ENCODE peak calls at places on chromosomes 7 and 10, in six cellular contexts. Q is OCI-M1; C is stimulated activated CD4-positive, alpha-beta T cell treated with anti-CD3 and anti-CD28 coated beads, Interleukin-2, amount 100 ng/mL, for 48 hours; Z is NCI-H1092; A is HuH-7; G is HEK293T. L is an unnamed sample.

GRCh38 chr10:79322616-79323566 is 24.4 kb upstream of the PPIF start:
- DNase-seq in Q (peak; percentile 88), C (peak; percentile 63), Z (no peak), A (no peak), G (no peak), L (no peak)

GRCh38 chr10:96230527-96230926 is 40.8 kb downstream of the BLNK start:
- DNase-seq in Q (no peak), C (no peak), Z (no peak), A (no peak), G (no peak), L (no peak)

GRCh38 chr7:44076101-44076895 is 6.0 kb downstream of the POLM start:
- DNase-seq in Q (no peak), C (no peak), Z (no peak), A (no peak), G (no peak), L (no peak)

GRCh38 chr10:99536400-99537254 is 3.9 kb downstream of the NKX2-3 start:
- DNase-seq in Q (no peak), C (no peak), Z (no peak), A (no peak), G (no peak), L (no peak)

GRCh38 chr7:10474048-10474447 is 499.6 kb upstream of the PHF14 start:
- DNase-seq in Q (no peak), C (no peak), Z (no peak), A (no peak), G (no peak), L (no peak)

GRCh38 chr7:31860925-31861324 is 173.9 kb downstream of the PPP1R17 start:
- DNase-seq in Q (no peak), C (no peak), Z (no peak), A (no peak), G (no peak), L (no peak)

GRCh38 chr10:30828680-30829079 is 199.1 kb upstream of the LYZL2 start:
- DNase-seq in Q (peak; percentile 63), C (no peak), Z (no peak), A (no peak), G (no peak), L (no peak)

GRCh38 chr7:150514748-150515222 is at the start of gene GIMAP7:
- DNase-seq in Q (no peak), C (no peak), Z (no peak), A (no peak), G (no peak), L (no peak)

GRCh38 chr10:125084191-125085186 is 75.9 kb downstream of the CTBP2 start:
- DNase-seq in Q (no peak), C (no peak), Z (peak; percentile 71), A (no peak), G (peak; percentile 48), L (no peak)

GRCh38 chr10:8079126-8079525 is 24.6 kb downstream of the GATA3 start:
- DNase-seq in Q (no peak), C (no peak), Z (no peak), A (no peak), G (no peak), L (no peak)

GRCh38 chr10:126384269-126384873 is 3.9 kb downstream of the ADAM12 start:
- DNase-seq in Q (no peak), C (no peak), Z (no peak), A (no peak), G (no peak), L (no peak)

GRCh38 chr10:110512461-110513187 is 14.9 kb downstream of the DUSP5 start:
- DNase-seq in Q (peak; percentile 64), C (peak; percentile 52), Z (no peak), A (no peak), G (no peak), L (no peak)

GRCh38 chr10:102620138-102620591 is 24.1 kb upstream of the TRIM8 start:
- DNase-seq in Q (no peak), C (no peak), Z (no peak), A (no peak), G (no peak), L (no peak)

GRCh38 chr10:132359305-132360040 is 27.5 kb downstream of the LRRC27 start:
- DNase-seq in Q (peak; percentile 7), C (no peak), Z (no peak), A (no peak), G (no peak), L (no peak)

GRCh38 chr7:7321681-7322080 is 139.3 kb downstream of the C1GALT1 start:
- DNase-seq in Q (no peak), C (no peak), Z (no peak), A (no peak), G (no peak), L (no peak)

GRCh38 chr7:82542665-82543064 is 99.1 kb upstream of the CACNA2D1 start:
- DNase-seq in Q (no peak), C (no peak), Z (no peak), A (no peak), G (peak; percentile 6), L (no peak)

GRCh38 chr7:142485617-142486226 is 227.9 kb upstream of the PRSS58 start:
- DNase-seq in Q (no peak), C (peak; percentile 26), Z (no peak), A (peak; percentile 17), G (peak; percentile 23), L (no peak)

GRCh38 chr7:79319369-79319768 is 134.1 kb downstream of the MAGI2 start:
- DNase-seq in Q (no peak), C (no peak), Z (no peak), A (no peak), G (no peak), L (no peak)

GRCh38 chr10:86520871-86521619 is 547 bp downstream of the WAPL start:
- DNase-seq in Q (peak; percentile 70), C (peak; percentile 39), Z (no peak), A (peak; percentile 55), G (peak; percentile 46), L (no peak)

GRCh38 chr10:13815766-13816165 is 229.0 kb downstream of the PRPF18 start:
- DNase-seq in Q (no peak), C (no peak), Z (no peak), A (no peak), G (no peak), L (no peak)

GRCh38 chr7:37273891-37274290 is 174.8 kb downstream of the ELMO1 start:
- DNase-seq in Q (no peak), C (no peak), Z (no peak), A (no peak), G (no peak), L (no peak)

GRCh38 chr10:3897156-3897555 is 112.1 kb upstream of the KLF6 start:
- DNase-seq in Q (no peak), C (no peak), Z (no peak), A (no peak), G (no peak), L (no peak)

GRCh38 chr7:104230606-104231005 is 22.8 kb upstream of the ORC5 start:
- DNase-seq in Q (no peak), C (no peak), Z (peak; percentile 78), A (no peak), G (no peak), L (no peak)

GRCh38 chr7:130154501-130155317 is 50.5 kb downstream of the TMEM209 start:
- DNase-seq in Q (no peak), C (no peak), Z (peak; percentile 94), A (peak; percentile 49), G (peak; percentile 36), L (peak; percentile 68)

GRCh38 chr7:117759950-117760640 is 113.1 kb downstream of the CTTNBP2 start:
- DNase-seq in Q (no peak), C (no peak), Z (no peak), A (no peak), G (no peak), L (no peak)